ENCODE peak calls at places on chromosomes 4 and X, in eight cellular contexts. P is iris pigment epithelial cell; M is NAMALWA; X is activated naive CD4-positive, alpha-beta T cell treated with anti-CD3 and anti-CD28 coated beads, Interleukin-2, amount 10 ng/mL, durations not matched to agents 7 days and 5 days; I is stimulated activated CD8-positive, alpha-beta memory T cell treated with anti-CD3 and anti-CD28 coated beads, Interleukin-2, amount 100 ng/mL, for 1 hour; L is skeletal muscle cell; W is lung; Q is effector memory CD8-positive, alpha-beta T cell. E is an unnamed sample.

GRCh38 chr4:153427363-153428071 is 38.6 kb upstream of the TMEM131L start:
- DNase-seq in I (no peak), W (no peak), M (peak), P (peak), L (no peak), Q (no peak), X (no peak), E (no peak)

GRCh38 chr4:25029479-25030282 is 1.1 kb downstream of the LGI2 start:
- DNase-seq in M (no peak), L (no peak), W (no peak), I (no peak), Q (no peak), P (no peak), X (no peak), E (no peak)

GRCh38 chr4:72313121-72313520 is 255.9 kb downstream of the ADAMTS3 start:
- DNase-seq in L (no peak), W (no peak), Q (no peak), M (no peak), I (no peak), X (no peak), P (no peak), E (no peak)

GRCh38 chr4:13849778-13850177 is 222.3 kb upstream of the BOD1L1 start:
- DNase-seq in X (no peak), L (no peak), Q (no peak), M (no peak), I (no peak), W (no peak), P (no peak), E (no peak)

GRCh38 chr4:182103614-182104319 is 139.4 kb upstream of the TENM3 start:
- DNase-seq in X (no peak), Q (no peak), I (no peak), W (no peak), P (no peak), L (no peak), M (no peak), E (no peak)

GRCh38 chr4:136634121-136634520 is 898.2 kb downstream of the PCDH18 start:
- DNase-seq in L (no peak), W (no peak), I (no peak), Q (no peak), X (no peak), M (no peak), P (no peak), E (no peak)

GRCh38 chr4:120156115-120156718 is 89.6 kb upstream of the MAD2L1 start:
- DNase-seq in W (no peak), M (peak), I (no peak), L (peak), X (peak), P (peak), Q (peak), E (peak)

GRCh38 chr4:138255917-138256597 is 13.9 kb upstream of the SLC7A11 start:
- DNase-seq in W (no peak), X (no peak), P (no peak), M (no peak), L (no peak), Q (no peak), I (no peak), E (no peak)

GRCh38 chr4:139619644-139620043 is 46.0 kb upstream of the MGST2 start:
- DNase-seq in Q (no peak), X (peak), M (peak), P (peak), L (no peak), W (no peak), I (no peak), E (peak)

GRCh38 chrX:69388526-69388925 is 115.6 kb upstream of the NALF2 start:
- DNase-seq in Q (no peak), P (no peak), I (no peak), W (no peak), M (peak), L (no peak), X (no peak), E (no peak)

GRCh38 chr4:47071863-47072441 is 40.6 kb downstream of the GABRB1 start:
- DNase-seq in M (no peak), W (no peak), Q (no peak), X (no peak), P (peak), L (no peak), I (no peak), E (no peak)

GRCh38 chr4:159495515-159496236 is 392.8 kb downstream of the RAPGEF2 start:
- DNase-seq in Q (no peak), M (no peak), X (no peak), W (no peak), L (no peak), P (no peak), I (no peak), E (no peak)

GRCh38 chrX:153338836-153339235 is 4.9 kb downstream of the ZNF275 start:
- DNase-seq in Q (no peak), X (no peak), M (no peak), L (no peak), W (no peak), I (no peak), P (no peak), E (no peak)

GRCh38 chr4:132383571-132384199 is 765.4 kb upstream of the PCDH10 start:
- DNase-seq in L (no peak), X (no peak), Q (no peak), M (no peak), I (no peak), P (peak), W (no peak), E (no peak)

GRCh38 chr4:40915318-40916217 is 165.8 kb downstream of the NSUN7 start:
- DNase-seq in P (peak), L (no peak), Q (no peak), M (no peak), I (no peak), X (no peak), W (no peak), E (no peak)

GRCh38 chrX:63746715-63747114 is 38.3 kb downstream of the ARHGEF9 start:
- DNase-seq in X (no peak), I (no peak), P (no peak), W (no peak), M (no peak), L (no peak), Q (no peak), E (no peak)

GRCh38 chrX:8455600-8455999 is 9.0 kb upstream of the VCX3B start:
- DNase-seq in P (no peak), Q (no peak), M (no peak), W (no peak), I (no peak), L (no peak), X (no peak), E (no peak)

GRCh38 chr4:79232555-79232954 is 93.3 kb downstream of the NAA11 start:
- DNase-seq in M (no peak), Q (no peak), L (peak), X (no peak), P (peak), W (no peak), I (no peak), E (no peak)

GRCh38 chr4:109359040-109359646 is 56.7 kb upstream of the COL25A1 start:
- DNase-seq in W (no peak), M (no peak), L (no peak), I (no peak), X (peak), P (no peak), Q (peak), E (peak)

GRCh38 chrX:34288782-34289181 is 156.7 kb upstream of the FAM47A start:
- DNase-seq in M (no peak), Q (no peak), I (no peak), P (no peak), W (no peak), L (no peak), X (no peak), E (no peak)

GRCh38 chrX:150365953-150366911 is 3.1 kb downstream of the MAMLD1 start:
- DNase-seq in L (no peak), X (peak), Q (no peak), W (peak), P (peak), M (peak), I (no peak), E (peak)

GRCh38 chr4:71602271-71602890 is 181.5 kb downstream of the GC start:
- DNase-seq in M (no peak), X (no peak), Q (no peak), W (no peak), I (no peak), L (no peak), P (peak), E (no peak)

GRCh38 chr4:105022811-105023667 is 123.6 kb upstream of the TET2 start:
- DNase-seq in L (no peak), P (peak), I (no peak), Q (no peak), M (no peak), X (no peak), W (no peak), E (no peak)

GRCh38 chr4:1336079-1336478 is 10.9 kb upstream of the UVSSA start:
- DNase-seq in M (no peak), I (no peak), P (peak), W (no peak), Q (no peak), L (peak), X (no peak), E (no peak)

GRCh38 chr4:176587920-176588319 is 204.8 kb downstream of the VEGFC start:
- DNase-seq in X (no peak), P (peak), M (no peak), I (no peak), Q (no peak), W (no peak), L (peak), E (no peak)